ENCODE peak calls at places on chromosomes 7 and 10, in ten cellular contexts. P, B, G, L, V, E, R, F, X and H are unnamed samples. For H3K27me3, the result is how much of the 10 kb centered on the place peaks cover.

GRCh38 chr7:156673902-156674301 is 33.3 kb downstream of the RNF32 start:
- DNase-seq in L (no peak), V (no peak), E (no peak), P (no peak), F (no peak), G (no peak), B (no peak), X (no peak), R (no peak), H (no peak)

GRCh38 chr10:101892782-101893391 is 49.3 kb upstream of the KCNIP2 start:
- DNase-seq in G (no peak), X (no peak), P (no peak), B (no peak), V (no peak), L (no peak), R (no peak), E (no peak), F (no peak), H (no peak)

GRCh38 chr10:66784796-66785195 is 141.0 kb upstream of the LRRTM3 start:
- DNase-seq in B (no peak), L (no peak), E (no peak), R (no peak), V (no peak), F (no peak), P (no peak), X (no peak), G (no peak), H (no peak)

GRCh38 chr10:6348091-6348862 is 145.5 kb downstream of the PFKFB3 start:
- DNase-seq in X (peak), G (peak), V (peak), P (no peak), R (no peak), F (no peak), B (no peak), E (peak), L (peak), H (no peak)

GRCh38 chr10:12513003-12513365 is 163.6 kb downstream of the CAMK1D start:
- DNase-seq in E (no peak), V (no peak), G (no peak), L (no peak), P (no peak), B (no peak), X (no peak), F (no peak), R (no peak), H (no peak)

GRCh38 chr7:137772748-137773147 is 74.0 kb downstream of the DGKI start:
- DNase-seq in F (no peak), G (no peak), E (peak), P (no peak), L (no peak), V (no peak), X (no peak), B (no peak), R (no peak), H (no peak)

GRCh38 chr10:11986593-11987216 is 55.9 kb downstream of the UPF2 start:
- DNase-seq in E (peak), X (peak), P (peak), L (peak), F (peak), R (peak), B (peak), V (peak), G (peak), H (peak)

GRCh38 chr10:36888925-36889573 is 236.3 kb upstream of the ANKRD30A start:
- DNase-seq in V (peak), P (peak), R (no peak), G (no peak), B (peak), F (peak), X (no peak), L (peak), E (peak), H (peak)

GRCh38 chr10:72088879-72089585 is 681 bp upstream of the SPOCK2 start:
- DNase-seq in F (no peak), E (no peak), P (no peak), V (peak), L (peak), X (no peak), B (peak), R (no peak), G (no peak), H (no peak)

GRCh38 chr10:52232561-52233350 is 81.3 kb upstream of the DKK1 start:
- DNase-seq in E (peak), R (no peak), G (no peak), X (no peak), P (no peak), F (peak), L (no peak), V (no peak), B (no peak), H (no peak)

DNA sequence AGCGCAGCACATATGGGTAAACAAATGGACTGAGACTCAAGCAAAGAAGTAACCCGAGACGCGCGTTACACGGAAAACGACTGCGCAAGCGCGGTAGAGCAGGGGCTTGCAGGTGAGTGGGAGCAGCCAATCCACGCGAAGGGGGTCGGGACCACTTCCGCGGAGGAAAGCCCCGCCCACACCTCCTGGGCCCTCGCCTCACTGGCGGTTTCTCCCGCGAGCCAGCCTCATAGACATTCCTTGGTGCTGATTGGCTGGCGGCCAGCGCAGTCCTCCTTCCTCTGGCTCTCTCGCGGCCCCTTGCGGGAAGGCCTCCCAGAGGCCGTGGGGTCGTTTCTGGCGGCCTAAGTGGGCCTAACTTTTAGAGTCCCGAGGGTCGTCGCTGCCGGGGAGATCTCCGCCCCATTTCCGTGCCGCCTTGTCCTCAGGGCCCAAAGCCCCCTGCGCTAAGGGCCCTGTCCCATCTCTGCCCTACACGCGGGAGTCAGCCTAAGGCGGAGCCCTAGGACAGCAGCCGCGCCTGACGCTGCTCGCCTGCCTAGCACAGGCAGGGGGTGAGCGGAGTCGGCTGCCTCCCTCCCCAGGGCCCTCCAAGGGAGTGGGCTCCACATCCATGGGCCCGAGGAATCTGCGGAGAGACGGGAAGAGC is 9.1 kb upstream of the FXYD4 start:
- DNase-seq in P (peak), E (peak), B (peak), V (peak), F (peak), X (peak), R (peak), G (peak), L (peak), H (peak)
- TF ChIP-seq CTCF in P (peak), E (peak), B (peak), V (peak), F (peak), X (peak), R (peak), G (peak), L (peak), H (peak)

GRCh38 chr10:131452926-131453771 is 141.6 kb upstream of the TCERG1L start:
- DNase-seq in R (peak), B (peak), P (peak), L (peak), G (no peak), V (peak), F (peak), X (no peak), E (no peak), H (no peak)
- H3K27me3 ChIP-seq in R (under half), B (under half), P (under half), L (under half), G (half or more), V (under half), F (under half), X (under half), E (under half), H (under half)

DNA sequence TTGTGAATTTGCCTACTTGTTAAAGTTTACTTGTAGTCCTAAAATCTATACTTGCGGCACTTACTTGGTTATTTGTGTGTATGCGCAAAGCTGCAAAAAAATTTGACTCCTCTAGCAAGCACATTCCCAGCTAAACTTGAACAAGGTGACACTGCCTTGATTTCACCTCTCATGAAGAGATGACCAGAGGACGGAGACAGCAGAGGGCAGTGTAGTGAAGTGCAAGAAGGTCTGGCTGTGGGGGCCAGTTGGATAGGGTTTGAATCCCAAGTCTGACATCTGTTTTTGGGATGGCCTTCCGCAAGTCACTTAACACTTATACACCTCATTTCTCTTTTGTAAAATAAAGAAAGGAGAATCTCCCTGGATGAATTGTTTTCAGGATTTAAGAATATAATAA is 15.7 kb downstream of the SLK start:
- DNase-seq in E (no peak), G (no peak), F (peak), L (peak), P (no peak), R (no peak), B (peak), X (no peak), V (peak), H (peak)
- TF ChIP-seq CTCF in E (peak), G (no peak), F (peak), L (peak), P (no peak), R (no peak), B (peak), X (peak), V (peak), H (peak)

GRCh38 chr7:88013981-88014380 is 79.9 kb downstream of the ADAM22 start:
- DNase-seq in X (no peak), B (no peak), V (no peak), L (no peak), R (no peak), P (no peak), F (no peak), G (no peak), E (no peak), H (no peak)

GRCh38 chr7:88015309-88015708 is 81.3 kb downstream of the ADAM22 start:
- DNase-seq in X (no peak), E (no peak), B (no peak), L (no peak), G (no peak), V (no peak), R (no peak), P (no peak), F (no peak), H (no peak)

GRCh38 chr7:88009651-88010050 is 75.6 kb downstream of the ADAM22 start:
- DNase-seq in F (no peak), P (no peak), G (no peak), R (no peak), B (no peak), X (no peak), V (no peak), E (no peak), L (no peak), H (no peak)

GRCh38 chr7:88014581-88014980 is 80.5 kb downstream of the ADAM22 start:
- DNase-seq in X (no peak), F (no peak), P (no peak), R (no peak), V (no peak), B (no peak), G (no peak), L (no peak), E (no peak), H (no peak)
- H3K27me3 ChIP-seq in X (under half), F (under half), P (under half), R (under half), V (under half), B (under half), G (under half), L (under half), E (under half), H (under half)

GRCh38 chr7:124856299-124856888 is 73.2 kb downstream of the POT1 start:
- DNase-seq in R (no peak), G (no peak), F (peak), X (peak), P (peak), V (no peak), B (peak), E (peak), L (no peak), H (no peak)
- TF ChIP-seq CTCF in R (no peak), G (peak), F (peak), X (peak), P (peak), V (peak), B (peak), E (peak), L (peak), H (peak)

GRCh38 chr10:78429994-78430393 is 396.3 kb downstream of the RPS24 start:
- DNase-seq in R (no peak), G (no peak), E (no peak), X (no peak), V (no peak), P (no peak), B (no peak), L (no peak), F (no peak), H (no peak)
- H3K27me3 ChIP-seq in R (under half), G (under half), E (under half), X (under half), V (under half), P (under half), B (under half), L (under half), F (under half), H (under half)